ENCODE peak calls at places on chromosome 19, in four cellular contexts. N is GM12878, G is H1, C is HepG2. R is an unnamed sample.

GRCh38 chr19:55212447-55212846 is 3.1 kb upstream of the PTPRH start:
- DNase-seq in C (peak; percentile 64), G (no peak), N (peak; percentile 13), R (no peak)

GRCh38 chr19:17450264-17451075 is 2.0 kb upstream of the TMEM221 start:
- DNase-seq in N (no peak), G (no peak), C (no peak), R (no peak)

GRCh38 chr19:14516048-14516534 is 2.1 kb downstream of the DNAJB1 start:
- DNase-seq in C (no peak), G (no peak), N (no peak), R (no peak)

GRCh38 chr19:39479916-39480315 is 722 bp upstream of the TIMM50 start:
- DNase-seq in C (no peak), G (no peak), N (no peak), R (no peak)

GRCh38 chr19:58325623-58326022 is 1.2 kb upstream of the ZSCAN22 start:
- DNase-seq in C (no peak), G (no peak), N (no peak), R (no peak)

GRCh38 chr19:40225440-40226305 is 816 bp downstream of the CCNP start:
- DNase-seq in N (no peak), G (no peak), C (peak; percentile 25), R (no peak)

GRCh38 chr19:11435833-11436313 is 438 bp downstream of the PRKCSH start:
- DNase-seq in N (no peak), G (no peak), C (no peak), R (no peak)

GRCh38 chr19:44758596-44758995 is 10.1 kb downstream of the BCL3 start:
- DNase-seq in N (no peak), G (no peak), C (no peak), R (no peak)

GRCh38 chr19:3803986-3804385 is 17.8 kb upstream of the MATK start:
- DNase-seq in C (no peak), N (no peak), G (no peak), R (no peak)

GRCh38 chr19:7153008-7153407 is 83.5 kb downstream of the ZNF557 start:
- DNase-seq in N (no peak), C (no peak), G (no peak), R (no peak)

GRCh38 chr19:38793186-38793585 is 4.2 kb downstream of the LGALS7B start:
- DNase-seq in G (no peak), N (no peak), C (no peak), R (no peak)

GRCh38 chr19:47210689-47211316 is 20.2 kb downstream of the BBC3 start:
- DNase-seq in N (no peak), C (peak; percentile 71), G (peak; percentile 60), R (no peak)

GRCh38 chr19:47540748-47541147 is 25.9 kb upstream of the NAPA start:
- DNase-seq in C (peak; percentile 31), G (no peak), N (no peak), R (no peak)

GRCh38 chr19:5470264-5470671 is 15.1 kb downstream of the ZNRF4 start:
- DNase-seq in C (peak; percentile 88), G (no peak), N (no peak), R (no peak)

GRCh38 chr19:49061445-49061844 is 3.2 kb downstream of the NTF4 start:
- DNase-seq in C (no peak), G (no peak), N (no peak), R (no peak)

GRCh38 chr19:33470040-33470330 is 51.6 kb downstream of the PEPD start:
- DNase-seq in G (no peak), C (no peak), N (no peak), R (no peak)

GRCh38 chr19:33472696-33473624 is 48.6 kb downstream of the PEPD start:
- DNase-seq in G (no peak), C (no peak), N (no peak), R (no peak)

GRCh38 chr19:33469171-33470039 is 52.2 kb downstream of the PEPD start:
- DNase-seq in G (no peak), N (no peak), C (no peak), R (no peak)

GRCh38 chr19:33470686-33471085 is 50.9 kb downstream of the PEPD start:
- DNase-seq in G (no peak), C (no peak), N (no peak), R (no peak)

DNA sequence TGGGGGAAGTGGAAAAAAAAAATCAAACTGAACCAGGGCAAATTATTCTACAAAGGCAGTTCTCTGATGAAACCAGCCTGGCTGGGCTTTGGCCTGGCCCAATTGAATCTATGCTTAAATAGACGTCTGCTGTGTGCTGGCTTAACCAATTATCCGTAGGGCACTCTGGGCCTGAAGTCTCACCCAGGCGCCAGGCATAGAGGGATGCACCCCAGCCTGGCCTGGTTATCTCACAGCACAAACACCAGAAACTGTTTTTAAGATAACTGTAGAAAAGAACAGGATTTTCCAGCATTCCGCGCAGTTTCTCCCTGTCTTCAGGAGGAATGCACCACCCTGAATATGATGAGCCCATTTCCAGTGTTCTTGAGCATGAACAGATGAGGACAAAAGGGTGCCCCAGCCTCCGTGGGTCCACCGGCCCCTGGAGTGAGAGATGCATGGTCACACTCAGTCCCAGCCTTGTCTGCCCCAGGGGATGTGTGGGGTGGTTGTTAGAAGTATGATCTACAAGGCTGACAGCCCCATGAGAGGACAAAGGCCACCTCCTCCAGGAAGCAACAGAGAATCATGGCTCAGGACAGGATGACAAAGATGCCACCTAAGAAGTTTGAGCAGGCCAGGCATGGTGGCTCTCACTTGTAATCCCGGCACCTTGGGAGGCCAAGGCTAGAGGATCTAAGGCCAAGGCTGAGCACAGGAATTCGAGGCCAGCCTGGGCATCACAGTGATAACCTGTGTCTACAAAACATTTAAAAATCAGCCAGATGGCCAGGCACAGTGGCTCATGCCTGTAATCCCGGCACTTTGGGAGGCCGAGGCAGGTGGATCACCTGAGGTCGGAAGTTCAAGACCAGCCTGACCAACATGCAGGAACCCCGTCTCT is 50.2 kb downstream of the PEPD start:
- DNase-seq in G (no peak), N (no peak), C (no peak), R (no peak)
- TF ChIP-seq SUZ12 in G (no peak), N (no peak), C (no peak), R (no peak)

GRCh38 chr19:41799444-41800000 is 3.1 kb downstream of the CEACAM3 start:
- DNase-seq in G (no peak), N (no peak), C (peak; percentile 11), R (no peak)

GRCh38 chr19:41792513-41793413 is 3.6 kb upstream of the CEACAM3 start:
- DNase-seq in G (peak; percentile 29), N (no peak), C (peak; percentile 21), R (peak; percentile 20)

GRCh38 chr19:41793414-41793727 is 3.0 kb upstream of the CEACAM3 start:
- DNase-seq in G (no peak), N (no peak), C (no peak), R (no peak)

GRCh38 chr19:41795031-41795461 is 1.3 kb upstream of the CEACAM3 start:
- DNase-seq in C (peak; percentile 29), N (peak; percentile 23), G (peak; percentile 3), R (peak; percentile 9)

DNA sequence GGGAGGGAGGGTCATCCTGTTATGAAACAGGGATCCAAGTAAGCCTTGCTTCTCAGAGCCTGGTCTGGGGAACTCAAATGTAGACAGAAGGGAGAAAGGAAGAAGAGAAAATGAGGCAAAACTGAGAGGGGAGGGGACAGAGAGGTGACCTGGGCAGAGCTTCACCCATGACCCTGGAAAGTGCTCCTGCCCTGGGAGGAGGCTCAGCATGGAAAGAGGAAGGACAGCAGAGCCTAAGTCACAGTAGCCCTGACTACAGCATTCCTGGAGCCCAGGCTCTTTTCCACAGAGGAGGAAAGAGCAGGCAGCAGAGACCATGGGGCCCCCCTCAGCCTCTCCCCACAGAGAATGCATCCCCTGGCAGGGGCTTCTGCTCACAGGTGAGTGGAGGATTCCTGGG is at the start of gene CEACAM3:
- DNase-seq in G (no peak), C (no peak), N (no peak), R (no peak)
- H3K9ac ChIP-seq in G (no peak within 1 kb of the TSS), C (no peak within 1 kb of the TSS), N (no peak within 1 kb of the TSS), R (no peak within 1 kb of the TSS)

GRCh38 chr19:1260749-1261511 is 8.2 kb upstream of the CIRBP start:
- DNase-seq in C (peak; percentile 88), G (peak; percentile 93), N (peak; percentile 85), R (peak; percentile 92)

GRCh38 chr19:1262687-1263123 is 6.4 kb upstream of the CIRBP start:
- DNase-seq in N (no peak), G (no peak), C (no peak), R (no peak)

GRCh38 chr19:1261512-1261862 is 7.6 kb upstream of the CIRBP start:
- DNase-seq in N (no peak), C (no peak), G (no peak), R (no peak)

GRCh38 chr19:1263198-1263597 is 5.9 kb upstream of the CIRBP start:
- DNase-seq in G (no peak), N (no peak), C (no peak), R (no peak)

GRCh38 chr19:1261863-1262686 is 7.1 kb upstream of the CIRBP start:
- DNase-seq in N (no peak), C (peak; percentile 48), G (no peak), R (no peak)
- H3K4me3 ChIP-seq in N (peak overlapping the region; percentile 92), C (peak overlapping the region; percentile 81), G (peak overlapping the region; percentile 77), R (peak overlapping the region; percentile 91)

GRCh38 chr19:9498183-9498902 is at the start of gene ZNF560:
- DNase-seq in C (no peak), N (no peak), G (no peak), R (peak; percentile 83)
- TF ChIP-seq SUZ12 in C (no peak), N (no peak), G (no peak), R (no peak)

R was measured in NT2/D1.